ENCODE peak calls at places on chromosomes 11 and 22, in five cellular contexts. A is T-helper 2 cell, D is NCI-H2081, Z is NCI-H510A treated with DMSO at 0.1 percent for 48 hours, R is G401. W is an unnamed sample.

GRCh38 chr11:92909214-92909613 is 60.2 kb upstream of the MTNR1B start:
- DNase-seq in A (no peak), Z (no peak), D (no peak), R (no peak), W (no peak)

GRCh38 chr11:118917488-118918127 is 8.1 kb downstream of the BCL9L start:
- DNase-seq in Z (peak; percentile 26), A (peak; percentile 41), R (no peak), D (no peak), W (peak; percentile 65)

GRCh38 chr22:46731246-46732040 is 6.6 kb downstream of the CERK start:
- DNase-seq in D (peak; percentile 81), R (peak; percentile 87), A (no peak), Z (peak; percentile 54), W (peak; percentile 73)

GRCh38 chr11:133929401-133930052 is 27.2 kb downstream of the IGSF9B start:
- DNase-seq in D (no peak), R (peak; percentile 39), Z (no peak), A (no peak), W (no peak)

GRCh38 chr11:11748706-11749365 is 92.9 kb upstream of the USP47 start:
- DNase-seq in A (no peak), Z (no peak), D (no peak), R (no peak), W (no peak)

GRCh38 chr11:96424693-96425092 is 34.9 kb downstream of the JRKL start:
- DNase-seq in D (no peak), R (no peak), A (no peak), Z (no peak), W (no peak)

GRCh38 chr11:36026315-36026968 is 82.6 kb downstream of the LDLRAD3 start:
- DNase-seq in R (no peak), Z (no peak), A (no peak), D (no peak), W (no peak)

GRCh38 chr11:76880314-76880713 is 19.6 kb downstream of the ACER3 start:
- DNase-seq in A (no peak), Z (no peak), D (no peak), R (no peak), W (no peak)

GRCh38 chr22:21936151-21936778 is 16.4 kb downstream of the PPM1F start:
- DNase-seq in A (no peak), R (no peak), Z (no peak), D (no peak), W (no peak)

GRCh38 chr22:26648011-26648497 is 9.3 kb upstream of the MIAT start:
- DNase-seq in Z (peak; percentile 75), D (peak; percentile 98), R (no peak), A (no peak), W (no peak)